ENCODE peak calls at places on chromosome 18, in six cellular contexts. G is A549, M is HepG2, P is GM12878, Z is endothelial cell of umbilical vein, F is K562. O is an unnamed sample.

GRCh38 chr18:74225193-74225840 is 66.4 kb downstream of the CYB5A start:
- DNase-seq in Z (no peak), M (peak), F (peak), P (no peak), G (no peak), O (no peak)

GRCh38 chr18:66316708-66317107 is 287.2 kb downstream of the CDH19 start:
- DNase-seq in G (no peak), Z (no peak), F (no peak), M (no peak), P (no peak), O (no peak)

GRCh38 chr18:37965572-37965970 is 400.0 kb upstream of the CELF4 start:
- DNase-seq in G (no peak), M (no peak), P (no peak), Z (no peak), F (no peak), O (no peak)

GRCh38 chr18:12849548-12849947 is 34.5 kb downstream of the PTPN2 start:
- DNase-seq in M (no peak), F (no peak), Z (no peak), G (no peak), P (no peak), O (no peak)

GRCh38 chr18:24987271-24987932 is 364.6 kb downstream of the ZNF521 start:
- DNase-seq in Z (peak), P (no peak), M (no peak), F (no peak), G (no peak), O (no peak)

GRCh38 chr18:64679121-64679520 is 530.2 kb upstream of the LINC00305 start:
- DNase-seq in P (no peak), F (no peak), M (no peak), G (no peak), Z (no peak), O (no peak)

GRCh38 chr18:1017679-1018078 is 113.0 kb downstream of the ADCYAP1 start:
- DNase-seq in G (no peak), M (no peak), F (no peak), P (no peak), Z (no peak), O (no peak)

GRCh38 chr18:25832008-25832604 is 258.3 kb downstream of the SS18 start:
- DNase-seq in P (no peak), G (peak), M (peak), F (peak), Z (peak), O (peak)

GRCh38 chr18:45014047-45014501 is 333.4 kb downstream of the SETBP1 start:
- DNase-seq in G (peak), Z (peak), F (no peak), P (no peak), M (no peak), O (no peak)

GRCh38 chr18:76463872-76464271 is 31.2 kb downstream of the ZNF516 start:
- DNase-seq in M (no peak), G (no peak), P (no peak), F (no peak), Z (no peak), O (no peak)

GRCh38 chr18:72542993-72543361 is 1.2 kb downstream of the CBLN2 start:
- DNase-seq in G (no peak), F (no peak), Z (peak), P (no peak), M (no peak), O (peak)

GRCh38 chr18:59385191-59385590 is 26.1 kb upstream of the LMAN1 start:
- DNase-seq in P (no peak), M (no peak), F (no peak), G (no peak), Z (no peak), O (no peak)

GRCh38 chr18:10453885-10454772 is at the start of gene APCDD1:
- DNase-seq in G (no peak), Z (no peak), P (no peak), F (no peak), M (peak), O (peak)

GRCh38 chr18:44844486-44844885 is 163.8 kb downstream of the SETBP1 start:
- DNase-seq in P (no peak), F (no peak), M (no peak), G (no peak), Z (no peak), O (no peak)

GRCh38 chr18:42635378-42636048 is 480.0 kb downstream of the RIT2 start:
- DNase-seq in G (peak), F (no peak), M (no peak), Z (peak), P (no peak), O (peak)

GRCh38 chr18:73684651-73685050 is 463.0 kb downstream of the FBXO15 start:
- DNase-seq in G (no peak), M (no peak), P (no peak), Z (no peak), F (no peak), O (no peak)

GRCh38 chr18:40431071-40431998 is 1523.7 kb upstream of the PIK3C3 start:
- DNase-seq in G (no peak), F (no peak), P (no peak), Z (no peak), M (no peak), O (no peak)

GRCh38 chr18:73891572-73892421 is 255.8 kb downstream of the FBXO15 start:
- DNase-seq in G (no peak), F (no peak), P (no peak), Z (no peak), M (no peak), O (peak)

GRCh38 chr18:34098109-34098508 is 126.6 kb downstream of the NOL4 start:
- DNase-seq in M (no peak), Z (no peak), P (no peak), G (no peak), F (no peak), O (no peak)

GRCh38 chr18:76889086-76889699 is 66.8 kb downstream of the ZNF236 start:
- DNase-seq in Z (no peak), F (no peak), P (no peak), G (no peak), M (no peak), O (no peak)

GRCh38 chr18:55384551-55385275 is 203.3 kb downstream of the TCF4 start:
- DNase-seq in P (no peak), G (peak), Z (peak), F (peak), M (peak), O (peak)

GRCh38 chr18:3012306-3012919 is 531 bp downstream of the LPIN2 start:
- DNase-seq in P (no peak), M (no peak), G (peak), F (peak), Z (peak), O (peak)

GRCh38 chr18:32956591-32957310 is 183.9 kb upstream of the KLHL14 start:
- DNase-seq in P (no peak), F (no peak), Z (peak), M (no peak), G (no peak), O (no peak)

GRCh38 chr18:75656035-75656434 is 228.5 kb upstream of the SMIM21 start:
- DNase-seq in Z (no peak), P (no peak), F (no peak), G (no peak), M (no peak), O (peak)

GRCh38 chr18:32920796-32921787 is 148.3 kb upstream of the KLHL14 start:
- DNase-seq in Z (peak), F (no peak), G (peak), M (peak), P (no peak), O (peak)

GRCh38 chr18:6370886-6371635 is 43.6 kb downstream of the L3MBTL4 start:
- DNase-seq in Z (no peak), G (no peak), M (peak), F (no peak), P (no peak), O (no peak)

GRCh38 chr18:70183441-70183840 is 22.0 kb downstream of the RTTN start:
- DNase-seq in Z (no peak), G (no peak), M (no peak), F (no peak), P (no peak), O (no peak)

GRCh38 chr18:23662309-23663263 is at the start of gene ANKRD29:
- DNase-seq in M (no peak), P (no peak), Z (peak), F (peak), G (peak), O (peak)

GRCh38 chr18:6807504-6808257 is 78.2 kb downstream of the ARHGAP28 start:
- DNase-seq in F (no peak), M (no peak), Z (peak), G (no peak), P (no peak), O (no peak)

GRCh38 chr18:48342588-48342987 is 66.6 kb downstream of the ZBTB7C start:
- DNase-seq in G (no peak), P (no peak), F (no peak), M (no peak), Z (no peak), O (no peak)

GRCh38 chr18:80228051-80228848 is 19.1 kb downstream of the PARD6G start:
- DNase-seq in M (no peak), P (no peak), Z (no peak), G (no peak), F (peak), O (no peak)

GRCh38 chr18:12253517-12254136 is 534 bp upstream of the CIDEA start:
- DNase-seq in P (no peak), Z (no peak), G (no peak), M (no peak), F (no peak), O (no peak)

GRCh38 chr18:14026199-14026598 is 106.0 kb downstream of the ZNF519 start:
- DNase-seq in G (no peak), F (no peak), Z (no peak), M (no peak), P (no peak), O (no peak)

DNA sequence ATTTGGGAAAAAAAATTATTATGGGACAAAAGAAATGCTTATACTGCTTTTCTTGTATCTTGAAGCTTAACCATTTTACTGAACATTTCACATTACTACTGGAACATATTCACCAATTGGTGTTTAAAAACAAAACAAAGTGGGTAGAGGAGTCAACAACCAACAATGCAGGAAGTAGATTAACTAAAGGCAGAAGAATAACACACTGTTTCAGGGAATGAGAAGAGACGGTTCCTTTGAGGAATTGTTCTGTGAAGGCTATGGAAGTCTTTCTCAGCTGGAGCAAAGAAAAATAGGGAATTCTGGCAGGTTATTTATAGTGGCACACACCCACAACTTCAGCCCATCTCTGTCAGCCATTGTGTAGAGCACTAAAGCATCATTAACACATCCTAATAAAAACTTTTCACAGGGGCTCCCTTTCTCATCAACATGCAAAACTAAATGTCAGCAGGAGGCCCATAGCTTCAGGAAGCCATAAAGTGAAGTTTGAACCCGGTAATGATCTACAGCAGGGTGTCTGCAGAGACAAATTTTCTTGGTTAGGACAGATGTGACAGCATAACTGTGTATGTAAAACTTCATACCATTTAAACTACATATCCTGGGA is 113.6 kb downstream of the CDH2 start:
- DNase-seq in Z (peak), M (no peak), P (no peak), G (no peak), F (no peak), O (no peak)
- TF ChIP-seq MAX in Z (no peak), M (no peak), P (no peak), G (no peak), F (no peak), O (no peak)

GRCh38 chr18:50862401-50862800 is 16.5 kb upstream of the ME2 start:
- DNase-seq in G (no peak), M (no peak), F (no peak), Z (no peak), P (no peak), O (peak)
- TF ChIP-seq MYC in G (no peak), M (no peak), F (no peak), Z (no peak), P (no peak), O (no peak)

GRCh38 chr18:46072959-46073358 is 899 bp upstream of the PSTPIP2 start:
- DNase-seq in F (no peak), Z (no peak), P (no peak), G (no peak), M (no peak), O (no peak)
- H3K4me3 ChIP-seq in F (no peak), Z (no peak), P (no peak), G (no peak), M (no peak), O (no peak)

GRCh38 chr18:63178526-63178880 is 141.1 kb downstream of the BCL2 start:
- DNase-seq in G (no peak), M (no peak), F (no peak), P (no peak), Z (no peak), O (peak)

GRCh38 chr18:63179422-63179821 is 140.1 kb downstream of the BCL2 start:
- DNase-seq in P (no peak), Z (no peak), M (no peak), G (no peak), F (no peak), O (no peak)

GRCh38 chr18:63177259-63177658 is 142.3 kb downstream of the BCL2 start:
- DNase-seq in M (no peak), G (no peak), P (no peak), F (no peak), Z (no peak), O (peak)

GRCh38 chr18:63180333-63180732 is 139.2 kb downstream of the BCL2 start:
- DNase-seq in G (no peak), F (no peak), P (no peak), M (no peak), Z (no peak), O (no peak)

DNA sequence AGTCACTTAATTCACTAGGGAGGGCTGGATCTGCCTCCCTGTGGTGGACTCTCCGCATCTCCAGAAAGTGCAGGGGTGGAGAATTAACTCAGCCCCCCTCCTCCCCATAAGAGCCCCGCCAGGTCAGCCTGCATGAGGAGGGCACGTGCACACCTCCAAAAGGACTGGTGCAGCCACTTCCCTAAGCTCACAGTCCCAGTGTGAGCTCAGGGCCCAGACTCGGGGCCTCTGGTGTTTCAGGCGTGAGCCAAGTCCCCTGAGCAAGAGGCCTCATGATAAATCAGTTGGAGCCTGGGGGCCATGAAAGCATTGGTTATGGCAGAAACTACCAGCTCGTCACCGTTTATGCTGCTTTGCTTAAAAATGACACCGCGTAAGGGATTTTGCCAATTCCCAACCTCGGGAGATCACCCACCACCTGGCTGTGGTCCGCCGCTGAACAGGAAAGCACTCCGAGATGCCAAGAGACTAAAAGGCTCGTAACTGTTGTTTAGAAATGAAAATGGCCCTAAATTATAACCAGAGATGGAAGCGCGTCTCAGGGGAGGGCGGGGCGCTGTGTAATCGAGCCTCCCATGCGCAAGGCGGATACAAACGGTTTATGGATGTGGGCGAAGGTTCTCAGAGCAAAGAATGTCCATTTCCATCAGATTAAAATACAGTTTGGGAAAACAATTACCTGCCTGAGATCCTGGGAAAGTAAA is 141.6 kb downstream of the BCL2 start:
- DNase-seq in M (no peak), G (no peak), Z (no peak), F (no peak), P (no peak), O (peak)
- TF ChIP-seq MAX in M (no peak), G (no peak), Z (no peak), F (no peak), P (no peak), O (peak)

GRCh38 chr18:79108520-79109215 is 39.5 kb downstream of the ATP9B start:
- DNase-seq in F (no peak), Z (no peak), M (no peak), G (no peak), P (no peak), O (no peak)
- TF ChIP-seq MYC in F (no peak), Z (no peak), M (no peak), G (no peak), P (no peak), O (no peak)

GRCh38 chr18:54251606-54252400 is 17.5 kb upstream of the POLI start:
- DNase-seq in M (no peak), F (no peak), P (no peak), G (no peak), Z (peak), O (no peak)

GRCh38 chr18:54242327-54242726 is 17.9 kb upstream of the MBD2 start:
- DNase-seq in G (no peak), Z (no peak), F (no peak), M (no peak), P (no peak), O (no peak)

GRCh38 chr18:54250846-54251251 is 18.5 kb upstream of the POLI start:
- DNase-seq in Z (peak), G (no peak), P (peak), F (no peak), M (no peak), O (no peak)

DNA sequence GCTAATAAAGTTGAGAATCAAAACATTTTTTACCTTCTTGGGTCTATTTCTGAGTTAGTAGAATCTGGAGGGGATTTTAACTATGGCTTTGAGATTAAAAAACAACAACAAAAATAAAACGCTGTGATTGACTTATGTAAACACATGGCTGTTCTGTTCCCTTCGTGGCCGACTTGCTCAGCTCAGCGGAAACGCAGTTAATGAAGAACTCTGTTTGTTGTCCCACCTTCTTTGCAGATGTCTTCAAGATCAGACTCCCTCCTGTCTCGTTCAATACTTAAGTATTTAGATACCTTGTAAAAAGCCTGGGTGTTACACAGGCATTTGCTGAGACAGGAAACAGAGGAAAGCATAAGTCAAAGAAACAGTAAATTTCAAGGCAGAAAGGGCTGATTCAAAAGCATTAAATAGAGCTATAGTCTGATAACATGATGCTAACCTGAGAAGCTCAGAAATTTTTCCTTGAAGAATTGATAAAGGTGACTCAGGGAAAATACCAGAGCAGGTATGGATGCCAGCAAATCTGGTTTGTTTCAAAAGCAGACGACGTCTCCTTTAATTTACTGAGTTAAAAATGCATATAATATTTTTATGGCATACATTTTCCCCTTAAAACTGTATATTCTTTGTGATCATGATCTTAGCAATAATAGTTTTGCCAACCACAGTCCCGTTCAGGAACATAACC is 21.7 kb upstream of the POLI start:
- DNase-seq in F (no peak), M (no peak), Z (no peak), G (no peak), P (no peak), O (no peak)
- H3K4me3 ChIP-seq in F (no peak), M (peak), Z (no peak), G (no peak), P (no peak), O (no peak)

O was measured in NB4.